ENCODE peak calls at places on chromosomes 12 and 14, in nine cellular contexts. E is adipocyte; F is left lung; V is IMR-90; G is A673; Y is SK-N-MC; T is keratinocyte; M is fibroblast of lung; L is CD8-positive, alpha-beta memory T cell. O is an unnamed sample.

GRCh38 chr14:75278422-75279152 is at the start of gene FOS:
- DNase-seq in E (peak; percentile 96), F (peak; percentile 95), V (peak; percentile 96), G (peak; percentile 95), Y (no peak), T (no peak), M (peak; percentile 97), L (peak; percentile 98), O (peak; percentile 96)

GRCh38 chr12:48815281-48816110 is 2.8 kb upstream of the CACNB3 start:
- DNase-seq in E (peak; percentile 93), F (peak; percentile 93), V (peak; percentile 78), G (peak; percentile 92), Y (no peak), T (no peak), M (peak; percentile 87), L (peak; percentile 6), O (peak; percentile 92)

GRCh38 chr14:81637639-81638038 is 104.0 kb upstream of the SEL1L start:
- DNase-seq in E (no peak), F (no peak), V (no peak), G (no peak), Y (no peak), T (no peak), M (no peak), L (no peak), O (no peak)

GRCh38 chr12:64580681-64581080 is 29.6 kb upstream of the RASSF3 start:
- DNase-seq in E (no peak), F (no peak), V (peak; percentile 63), G (no peak), Y (no peak), T (no peak), M (no peak), L (no peak), O (no peak)

GRCh38 chr14:33646692-33647260 is 304.1 kb downstream of the EGLN3 start:
- DNase-seq in E (peak; percentile 17), F (no peak), V (peak; percentile 49), G (no peak), Y (no peak), T (peak; percentile 23), M (peak; percentile 49), L (no peak), O (no peak)

GRCh38 chr14:90503582-90503981 is 106.8 kb downstream of the CALM1 start:
- DNase-seq in E (no peak), F (peak; percentile 21), V (no peak), G (no peak), Y (no peak), T (no peak), M (no peak), L (no peak), O (no peak)

GRCh38 chr12:113066806-113067400 is 10.4 kb downstream of the DTX1 start:
- DNase-seq in E (no peak), F (no peak), V (no peak), G (no peak), Y (no peak), T (no peak), M (no peak), L (no peak), O (peak; percentile 23)

GRCh38 chr14:49989980-49990379 is 97.1 kb downstream of the ARF6 start:
- DNase-seq in E (no peak), F (no peak), V (no peak), G (no peak), Y (no peak), T (no peak), M (no peak), L (no peak), O (no peak)

GRCh38 chr12:49417558-49417957 is 50.3 kb downstream of the SPATS2 start:
- DNase-seq in E (no peak), F (no peak), V (no peak), G (no peak), Y (no peak), T (no peak), M (no peak), L (no peak), O (no peak)

GRCh38 chr12:110084314-110085015 is 36.1 kb upstream of the C12orf76 start:
- DNase-seq in E (no peak), F (no peak), V (no peak), G (no peak), Y (no peak), T (no peak), M (no peak), L (no peak), O (no peak)

GRCh38 chr12:94644622-94645021 is 5.7 kb downstream of the TMCC3 start:
- DNase-seq in E (peak; percentile 14), F (no peak), V (peak; percentile 49), G (no peak), Y (no peak), T (no peak), M (peak; percentile 73), L (no peak), O (no peak)

GRCh38 chr12:119843100-119843499 is 34.0 kb downstream of the CIT start:
- DNase-seq in E (no peak), F (no peak), V (peak; percentile 23), G (peak; percentile 27), Y (no peak), T (no peak), M (peak; percentile 47), L (no peak), O (peak; percentile 12)

GRCh38 chr12:13135336-13136178 is 32.1 kb upstream of the GSG1 start:
- DNase-seq in E (peak; percentile 91), F (peak; percentile 89), V (peak; percentile 83), G (no peak), Y (peak; percentile 10), T (peak; percentile 84), M (peak; percentile 92), L (no peak), O (peak; percentile 60)

GRCh38 chr12:42327227-42327590 is 1.2 kb downstream of the PPHLN1 start:
- DNase-seq in E (no peak), F (no peak), V (no peak), G (no peak), Y (no peak), T (no peak), M (no peak), L (no peak), O (no peak)

GRCh38 chr14:26398616-26399015 is 199.2 kb downstream of the NOVA1 start:
- DNase-seq in E (no peak), F (no peak), V (no peak), G (no peak), Y (no peak), T (no peak), M (no peak), L (no peak), O (no peak)

DNA sequence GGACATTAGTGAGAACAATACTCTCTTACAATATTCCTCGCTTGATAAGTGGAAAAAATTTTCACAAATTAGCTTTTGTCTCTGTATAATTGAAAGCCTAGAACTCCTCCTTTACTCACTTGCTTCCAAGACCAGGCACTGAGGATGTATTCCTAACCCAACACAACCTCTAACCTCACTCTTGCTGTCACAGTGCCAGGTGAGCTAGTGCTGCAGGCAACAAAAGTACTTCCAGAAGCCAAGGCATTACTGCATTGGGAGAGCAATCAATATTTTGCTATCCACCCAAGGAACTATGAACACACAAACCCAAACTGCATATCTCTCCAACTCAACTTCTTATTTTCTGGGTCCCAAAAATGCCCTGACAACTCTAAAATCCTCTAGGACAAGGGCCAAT is 1081.0 kb downstream of the VRK1 start:
- DNase-seq in E (no peak), F (no peak), V (no peak), G (no peak), Y (no peak), T (no peak), M (no peak), L (no peak), O (no peak)
- H3K9me3 ChIP-seq in E (no peaks in the 10 kb centered on the region), F (no peaks in the 10 kb centered on the region), V (peaks cover 21% of the 10 kb centered on the region), G (no peaks in the 10 kb centered on the region), Y (no peaks in the 10 kb centered on the region), T (no peaks in the 10 kb centered on the region), M (no peaks in the 10 kb centered on the region), L (no peaks in the 10 kb centered on the region), O (no peaks in the 10 kb centered on the region)

GRCh38 chr12:34601689-34602088 is 579.4 kb downstream of the ALG10 start:
- DNase-seq in E (no peak), F (peak; percentile 18), V (no peak), G (no peak), Y (no peak), T (no peak), M (no peak), L (no peak), O (no peak)
- H3K9me3 ChIP-seq in E (no peaks in the 10 kb centered on the region), F (no peaks in the 10 kb centered on the region), V (peaks cover 68% of the 10 kb centered on the region), G (peaks cover 21% of the 10 kb centered on the region), Y (no peaks in the 10 kb centered on the region), T (peaks cover 7% of the 10 kb centered on the region), M (no peaks in the 10 kb centered on the region), L (no peaks in the 10 kb centered on the region), O (no peaks in the 10 kb centered on the region)

GRCh38 chr12:2309647-2310046 is 256.9 kb downstream of the CACNA1C start:
- DNase-seq in E (no peak), F (no peak), V (no peak), G (no peak), Y (no peak), T (no peak), M (no peak), L (no peak), O (no peak)

GRCh38 chr12:2302711-2303255 is 250.0 kb downstream of the CACNA1C start:
- DNase-seq in E (no peak), F (no peak), V (no peak), G (no peak), Y (no peak), T (no peak), M (no peak), L (no peak), O (no peak)

GRCh38 chr12:2306012-2306411 is 253.2 kb downstream of the CACNA1C start:
- DNase-seq in E (no peak), F (no peak), V (peak; percentile 38), G (peak; percentile 90), Y (no peak), T (no peak), M (no peak), L (no peak), O (no peak)

GRCh38 chr12:2307550-2307949 is 254.8 kb downstream of the CACNA1C start:
- DNase-seq in E (no peak), F (no peak), V (no peak), G (no peak), Y (no peak), T (no peak), M (no peak), L (no peak), O (no peak)

DNA sequence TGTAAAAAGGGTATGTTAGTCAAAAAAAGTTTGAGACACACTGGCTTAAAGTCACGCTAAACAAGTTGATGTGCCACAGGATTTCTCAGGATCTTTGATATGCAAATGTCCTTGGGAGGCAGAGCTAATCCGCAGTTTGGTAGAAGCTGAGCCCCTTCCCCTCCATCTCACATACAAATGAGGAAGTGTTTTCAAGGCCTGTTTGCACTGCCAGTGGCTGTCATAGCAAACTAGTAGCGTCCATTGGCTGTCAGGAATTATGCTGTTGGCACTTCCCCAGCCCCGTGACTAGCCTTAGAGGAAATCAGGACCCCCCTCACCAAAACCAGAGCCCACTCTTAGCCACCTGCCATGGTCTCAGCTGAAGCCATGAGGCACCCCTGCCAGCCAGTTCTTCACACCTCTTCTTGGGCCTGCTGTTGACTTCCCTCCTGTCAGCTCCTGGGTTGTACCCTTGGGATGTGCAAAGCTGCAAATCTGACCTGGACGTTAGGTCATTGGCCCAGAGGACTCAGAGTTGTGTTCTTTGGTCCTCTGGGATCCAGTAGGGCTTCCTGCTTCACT is 254.0 kb downstream of the CACNA1C start:
- DNase-seq in E (no peak), F (no peak), V (no peak), G (no peak), Y (no peak), T (no peak), M (no peak), L (no peak), O (no peak)
- H3K9me3 ChIP-seq in E (peaks cover 6% of the 10 kb centered on the region), F (no peaks in the 10 kb centered on the region), V (no peaks in the 10 kb centered on the region), G (peaks cover 5% of the 10 kb centered on the region), Y (peaks cover 5% of the 10 kb centered on the region), T (no peaks in the 10 kb centered on the region), M (no peaks in the 10 kb centered on the region), L (no peaks in the 10 kb centered on the region), O (no peaks in the 10 kb centered on the region)

GRCh38 chr12:38153737-38154061 is 162.9 kb upstream of the ALG10B start:
- DNase-seq in E (no peak), F (no peak), V (no peak), G (no peak), Y (no peak), T (no peak), M (no peak), L (no peak), O (no peak)
- H3K9me3 ChIP-seq in E (no peaks in the 10 kb centered on the region), F (no peaks in the 10 kb centered on the region), V (peaks cover 68% of the 10 kb centered on the region), G (peaks cover 20% of the 10 kb centered on the region), Y (no peaks in the 10 kb centered on the region), T (peaks cover 18% of the 10 kb centered on the region), M (no peaks in the 10 kb centered on the region), L (no peaks in the 10 kb centered on the region), O (no peaks in the 10 kb centered on the region)